ENCODE peak calls at places on chromosomes 7 and 10, in eight cellular contexts. One of them, this sample, is unnamed.

GRCh38 chr7:125678771-125679170 is 749.1 kb upstream of the POT1 start:
- DNase-seq in CMK: no peak
- DNase-seq in lower lobe of right lung: no peak
- DNase-seq in ACHN: no peak
- DNase-seq in epithelial cell of proximal tubule: no peak
- DNase-seq in H54: no peak
- DNase-seq in Daoy: no peak
- DNase-seq in BJ: no peak
- DNase-seq in this sample: no peak

GRCh38 chr10:87546971-87547413 is 42.3 kb downstream of the MINPP1 start:
- DNase-seq in CMK: no peak
- DNase-seq in lower lobe of right lung: no peak
- DNase-seq in ACHN: no peak
- DNase-seq in epithelial cell of proximal tubule: no peak
- DNase-seq in H54: no peak
- DNase-seq in Daoy: no peak
- DNase-seq in BJ: no peak
- DNase-seq in this sample: no peak

GRCh38 chr10:89369142-89370105 is 8.4 kb upstream of the IFIT1B start:
- DNase-seq in CMK: no peak
- DNase-seq in lower lobe of right lung: no peak
- DNase-seq in ACHN: peak
- DNase-seq in epithelial cell of proximal tubule: no peak
- DNase-seq in H54: no peak
- DNase-seq in Daoy: no peak
- DNase-seq in BJ: no peak
- DNase-seq in this sample: no peak

GRCh38 chr7:4525884-4526283 is 156.2 kb upstream of the FOXK1 start:
- DNase-seq in CMK: no peak
- DNase-seq in lower lobe of right lung: no peak
- DNase-seq in ACHN: no peak
- DNase-seq in epithelial cell of proximal tubule: no peak
- DNase-seq in H54: no peak
- DNase-seq in Daoy: peak
- DNase-seq in BJ: no peak
- DNase-seq in this sample: no peak

GRCh38 chr10:129942936-129943724 is 20.9 kb downstream of the EBF3 start:
- DNase-seq in CMK: no peak
- DNase-seq in lower lobe of right lung: no peak
- DNase-seq in ACHN: no peak
- DNase-seq in epithelial cell of proximal tubule: no peak
- DNase-seq in H54: no peak
- DNase-seq in Daoy: no peak
- DNase-seq in BJ: no peak
- DNase-seq in this sample: no peak

GRCh38 chr10:64619068-64619467 is 1097.9 kb downstream of the REEP3 start:
- DNase-seq in CMK: no peak
- DNase-seq in lower lobe of right lung: no peak
- DNase-seq in ACHN: no peak
- DNase-seq in epithelial cell of proximal tubule: no peak
- DNase-seq in H54: no peak
- DNase-seq in Daoy: no peak
- DNase-seq in BJ: no peak
- DNase-seq in this sample: no peak

GRCh38 chr7:36670585-36671431 is 53.5 kb downstream of the AOAH start:
- DNase-seq in CMK: peak
- DNase-seq in lower lobe of right lung: peak
- DNase-seq in ACHN: peak
- DNase-seq in epithelial cell of proximal tubule: no peak
- DNase-seq in H54: peak
- DNase-seq in Daoy: peak
- DNase-seq in BJ: no peak
- DNase-seq in this sample: no peak

GRCh38 chr10:109889867-109890266 is 33.4 kb downstream of the XPNPEP1 start:
- DNase-seq in CMK: no peak
- DNase-seq in lower lobe of right lung: no peak
- DNase-seq in ACHN: peak
- DNase-seq in epithelial cell of proximal tubule: peak
- DNase-seq in H54: peak
- DNase-seq in Daoy: peak
- DNase-seq in BJ: no peak
- DNase-seq in this sample: no peak

GRCh38 chr7:148962823-148963582 is 65.3 kb downstream of the PDIA4 start:
- DNase-seq in CMK: no peak
- DNase-seq in lower lobe of right lung: peak
- DNase-seq in ACHN: peak
- DNase-seq in epithelial cell of proximal tubule: no peak
- DNase-seq in H54: no peak
- DNase-seq in Daoy: peak
- DNase-seq in BJ: no peak
- DNase-seq in this sample: peak

GRCh38 chr10:128036746-128037542 is 89.3 kb downstream of the MKI67 start:
- DNase-seq in CMK: no peak
- DNase-seq in lower lobe of right lung: no peak
- DNase-seq in ACHN: peak
- DNase-seq in epithelial cell of proximal tubule: peak
- DNase-seq in H54: peak
- DNase-seq in Daoy: peak
- DNase-seq in BJ: no peak
- DNase-seq in this sample: peak

GRCh38 chr10:133132711-133133291 is 27.2 kb upstream of the KNDC1 start:
- DNase-seq in CMK: no peak
- DNase-seq in lower lobe of right lung: peak
- DNase-seq in ACHN: no peak
- DNase-seq in epithelial cell of proximal tubule: no peak
- DNase-seq in H54: no peak
- DNase-seq in Daoy: no peak
- DNase-seq in BJ: no peak
- DNase-seq in this sample: no peak

GRCh38 chr7:44277851-44278250 is 47.5 kb downstream of the CAMK2B start:
- DNase-seq in CMK: no peak
- DNase-seq in lower lobe of right lung: peak
- DNase-seq in ACHN: no peak
- DNase-seq in epithelial cell of proximal tubule: no peak
- DNase-seq in H54: no peak
- DNase-seq in Daoy: no peak
- DNase-seq in BJ: no peak
- DNase-seq in this sample: no peak

GRCh38 chr10:67602268-67602950 is 93.6 kb downstream of the CTNNA3 start:
- DNase-seq in CMK: no peak
- DNase-seq in lower lobe of right lung: no peak
- DNase-seq in ACHN: peak
- DNase-seq in epithelial cell of proximal tubule: peak
- DNase-seq in H54: peak
- DNase-seq in Daoy: peak
- DNase-seq in BJ: peak
- DNase-seq in this sample: no peak

GRCh38 chr7:104032486-104032885 is 43.0 kb upstream of the RELN start:
- DNase-seq in CMK: no peak
- DNase-seq in lower lobe of right lung: no peak
- DNase-seq in ACHN: no peak
- DNase-seq in epithelial cell of proximal tubule: no peak
- DNase-seq in H54: no peak
- DNase-seq in Daoy: no peak
- DNase-seq in BJ: no peak
- DNase-seq in this sample: no peak

GRCh38 chr10:91908358-91909177 is 718 bp downstream of the FGFBP3 start:
- DNase-seq in CMK: peak
- DNase-seq in lower lobe of right lung: peak
- DNase-seq in ACHN: peak
- DNase-seq in epithelial cell of proximal tubule: no peak
- DNase-seq in H54: peak
- DNase-seq in Daoy: peak
- DNase-seq in BJ: no peak
- DNase-seq in this sample: peak

GRCh38 chr10:132446661-132447445 is 49.9 kb downstream of the PWWP2B start:
- DNase-seq in CMK: peak
- DNase-seq in lower lobe of right lung: peak
- DNase-seq in ACHN: peak
- DNase-seq in epithelial cell of proximal tubule: no peak
- DNase-seq in H54: peak
- DNase-seq in Daoy: peak
- DNase-seq in BJ: no peak
- DNase-seq in this sample: peak

GRCh38 chr10:6218692-6219493 is 16.2 kb downstream of the PFKFB3 start:
- DNase-seq in CMK: no peak
- DNase-seq in lower lobe of right lung: no peak
- DNase-seq in ACHN: peak
- DNase-seq in epithelial cell of proximal tubule: no peak
- DNase-seq in H54: peak
- DNase-seq in Daoy: peak
- DNase-seq in BJ: no peak
- DNase-seq in this sample: no peak

GRCh38 chr10:89879121-89879520 is 177.7 kb downstream of the KIF20B start:
- DNase-seq in CMK: no peak
- DNase-seq in lower lobe of right lung: no peak
- DNase-seq in ACHN: no peak
- DNase-seq in epithelial cell of proximal tubule: no peak
- DNase-seq in H54: no peak
- DNase-seq in Daoy: no peak
- DNase-seq in BJ: no peak
- DNase-seq in this sample: no peak

GRCh38 chr7:145868935-145869334 is 247.7 kb upstream of the CNTNAP2 start:
- DNase-seq in CMK: no peak
- DNase-seq in lower lobe of right lung: no peak
- DNase-seq in ACHN: no peak
- DNase-seq in epithelial cell of proximal tubule: no peak
- DNase-seq in H54: no peak
- DNase-seq in Daoy: no peak
- DNase-seq in BJ: no peak
- DNase-seq in this sample: no peak

GRCh38 chr10:35040761-35041501 is 49.2 kb downstream of the CUL2 start:
- DNase-seq in CMK: no peak
- DNase-seq in lower lobe of right lung: no peak
- DNase-seq in ACHN: no peak
- DNase-seq in epithelial cell of proximal tubule: no peak
- DNase-seq in H54: peak
- DNase-seq in Daoy: peak
- DNase-seq in BJ: peak
- DNase-seq in this sample: no peak

GRCh38 chr7:47232751-47233412 is 349.0 kb downstream of the TNS3 start:
- DNase-seq in CMK: no peak
- DNase-seq in lower lobe of right lung: no peak
- DNase-seq in ACHN: peak
- DNase-seq in epithelial cell of proximal tubule: no peak
- DNase-seq in H54: no peak
- DNase-seq in Daoy: peak
- DNase-seq in BJ: no peak
- DNase-seq in this sample: no peak

GRCh38 chr7:87784424-87784823 is 91.7 kb downstream of the SLC25A40 start:
- DNase-seq in CMK: no peak
- DNase-seq in lower lobe of right lung: no peak
- DNase-seq in ACHN: peak
- DNase-seq in epithelial cell of proximal tubule: no peak
- DNase-seq in H54: no peak
- DNase-seq in Daoy: no peak
- DNase-seq in BJ: no peak
- DNase-seq in this sample: no peak

GRCh38 chr10:99815611-99816010 is 33.2 kb downstream of the ABCC2 start:
- DNase-seq in CMK: no peak
- DNase-seq in lower lobe of right lung: no peak
- DNase-seq in ACHN: no peak
- DNase-seq in epithelial cell of proximal tubule: no peak
- DNase-seq in H54: no peak
- DNase-seq in Daoy: no peak
- DNase-seq in BJ: no peak
- DNase-seq in this sample: no peak

GRCh38 chr10:74150151-74151056 is at the start of gene AP3M1:
- DNase-seq in CMK: no peak
- DNase-seq in lower lobe of right lung: peak
- DNase-seq in ACHN: no peak
- DNase-seq in epithelial cell of proximal tubule: no peak
- DNase-seq in H54: peak
- DNase-seq in Daoy: no peak
- DNase-seq in BJ: no peak
- DNase-seq in this sample: peak

GRCh38 chr7:121305109-121305508 is 23.7 kb upstream of the WNT16 start:
- DNase-seq in CMK: no peak
- DNase-seq in lower lobe of right lung: no peak
- DNase-seq in ACHN: no peak
- DNase-seq in epithelial cell of proximal tubule: no peak
- DNase-seq in H54: no peak
- DNase-seq in Daoy: no peak
- DNase-seq in BJ: no peak
- DNase-seq in this sample: no peak

GRCh38 chr10:133024711-133025557 is 62.8 kb upstream of the ADGRA1 start:
- DNase-seq in CMK: no peak
- DNase-seq in lower lobe of right lung: no peak
- DNase-seq in ACHN: no peak
- DNase-seq in epithelial cell of proximal tubule: no peak
- DNase-seq in H54: no peak
- DNase-seq in Daoy: no peak
- DNase-seq in BJ: no peak
- DNase-seq in this sample: no peak

GRCh38 chr7:51082940-51083533 is 233.6 kb downstream of the COBL start:
- DNase-seq in CMK: no peak
- DNase-seq in lower lobe of right lung: no peak
- DNase-seq in ACHN: no peak
- DNase-seq in epithelial cell of proximal tubule: no peak
- DNase-seq in H54: no peak
- DNase-seq in Daoy: no peak
- DNase-seq in BJ: no peak
- DNase-seq in this sample: no peak

This sample was measured in PC-9.